ENCODE peak calls at places on chromosomes 12 and 14, in nine cellular contexts. O is heart right ventricle; I is CD8-positive, alpha-beta T cell; R is fibroblast of lung; F is tibial artery; A is A549; V is GM12865; J is astrocyte; W is adrenal gland. Q is an unnamed sample.

GRCh38 chr12:120399531-120399930 is 30.6 kb upstream of the MSI1 start:
- DNase-seq in R (peak), W (no peak), F (no peak), O (no peak), V (peak), J (peak), I (no peak), A (no peak), Q (peak)

GRCh38 chr12:64269161-64269560 is 47.1 kb upstream of the KICS2 start:
- DNase-seq in J (no peak), O (no peak), I (no peak), W (no peak), F (no peak), R (no peak), A (no peak), V (no peak), Q (no peak)

GRCh38 chr12:123363385-123363742 is 1.3 kb downstream of the SBNO1 start:
- DNase-seq in F (no peak), V (peak), A (peak), J (no peak), R (no peak), W (no peak), O (no peak), I (no peak), Q (peak)

GRCh38 chr12:112855375-112855774 is 51.4 kb upstream of the OAS1 start:
- DNase-seq in J (no peak), R (no peak), I (no peak), F (no peak), A (peak), W (no peak), O (no peak), V (no peak), Q (no peak)

GRCh38 chr12:106342397-106343212 is 14.9 kb upstream of the POLR3B start:
- DNase-seq in W (peak), J (peak), F (peak), I (no peak), R (peak), A (peak), V (no peak), O (peak), Q (peak)

GRCh38 chr12:40216516-40217288 is 8.1 kb upstream of the LRRK2 start:
- DNase-seq in F (no peak), R (no peak), W (no peak), J (no peak), I (no peak), V (no peak), O (no peak), A (no peak), Q (no peak)

GRCh38 chr14:38616959-38617358 is 361.1 kb upstream of the CLEC14A start:
- DNase-seq in R (no peak), F (no peak), I (no peak), V (no peak), J (no peak), W (no peak), A (no peak), O (no peak), Q (no peak)

GRCh38 chr14:46499521-46499920 is 152.1 kb downstream of the RPL10L start:
- DNase-seq in J (no peak), V (no peak), W (no peak), R (no peak), F (no peak), A (no peak), O (no peak), I (no peak), Q (no peak)

GRCh38 chr12:75960086-75960910 is 71.3 kb downstream of the PHLDA1 start:
- DNase-seq in O (no peak), J (no peak), A (no peak), R (no peak), V (no peak), F (no peak), I (no peak), W (no peak), Q (no peak)

GRCh38 chr12:110058875-110059615 is 10.7 kb upstream of the C12orf76 start:
- DNase-seq in I (no peak), O (no peak), W (no peak), A (no peak), J (no peak), F (no peak), V (no peak), R (no peak), Q (no peak)
- TF ChIP-seq CTCF in I (no peak), O (no peak), W (no peak), A (no peak), J (no peak), F (no peak), V (no peak), R (no peak), Q (no peak)

GRCh38 chr14:104799657-104800599 is 973 bp upstream of the ZBTB42 start:
- DNase-seq in F (peak), I (peak), W (peak), A (peak), J (peak), R (peak), O (peak), V (peak), Q (peak)
- H3K4me3 ChIP-seq in F (peak), I (peak), W (peak), A (peak), J (peak), R (peak), O (peak), V (peak), Q (peak)

GRCh38 chr14:85447883-85448282 is 82.1 kb upstream of the FLRT2 start:
- DNase-seq in I (no peak), J (no peak), V (no peak), A (no peak), W (no peak), O (no peak), F (no peak), R (no peak), Q (no peak)
- TF ChIP-seq CTCF in I (no peak), J (no peak), V (no peak), A (no peak), W (no peak), O (no peak), F (no peak), R (no peak), Q (no peak)

DNA sequence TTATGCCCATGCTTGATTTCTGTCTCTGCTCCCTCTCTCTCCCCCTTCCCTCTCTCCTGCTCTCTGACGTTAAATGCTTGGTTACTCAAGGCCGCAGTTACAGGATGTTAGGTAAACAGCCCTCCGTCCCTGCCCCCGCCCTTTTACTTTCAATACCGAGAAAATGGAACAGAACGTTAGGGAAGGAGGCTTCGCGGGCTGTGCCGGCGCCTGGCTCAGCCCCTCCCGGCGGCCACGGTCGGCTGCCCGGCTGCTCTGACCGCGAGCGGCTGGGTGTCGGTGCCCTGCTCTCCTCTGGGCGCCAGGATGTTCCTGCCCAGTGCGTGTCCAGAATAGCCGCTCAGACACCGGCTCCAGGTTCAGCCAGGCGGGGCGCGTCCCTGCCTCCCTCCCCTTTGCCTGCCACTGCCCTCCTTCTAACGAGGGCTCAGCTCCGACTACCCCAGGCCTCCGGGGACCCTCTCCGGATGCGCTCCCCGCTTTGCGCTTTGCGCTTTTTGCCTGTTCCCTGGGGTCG is 166.1 kb downstream of the ADCK1 start:
- DNase-seq in J (peak), F (no peak), W (peak), R (peak), I (no peak), A (peak), V (peak), O (no peak), Q (peak)
- H3K4me3 ChIP-seq in J (peak), F (no peak), W (peak), R (peak), I (no peak), A (peak), V (peak), O (peak), Q (peak)

GRCh38 chr12:88931598-88931997 is 351.3 kb upstream of the KITLG start:
- DNase-seq in J (peak), R (peak), I (no peak), F (no peak), V (no peak), W (no peak), O (no peak), A (no peak), Q (no peak)

GRCh38 chr12:88935856-88936255 is 355.6 kb upstream of the KITLG start:
- DNase-seq in W (no peak), A (no peak), R (peak), O (no peak), J (peak), V (no peak), F (no peak), I (no peak), Q (no peak)

GRCh38 chr12:88932457-88932856 is 352.2 kb upstream of the KITLG start:
- DNase-seq in J (no peak), A (no peak), F (no peak), O (no peak), I (no peak), W (no peak), V (no peak), R (no peak), Q (no peak)

DNA sequence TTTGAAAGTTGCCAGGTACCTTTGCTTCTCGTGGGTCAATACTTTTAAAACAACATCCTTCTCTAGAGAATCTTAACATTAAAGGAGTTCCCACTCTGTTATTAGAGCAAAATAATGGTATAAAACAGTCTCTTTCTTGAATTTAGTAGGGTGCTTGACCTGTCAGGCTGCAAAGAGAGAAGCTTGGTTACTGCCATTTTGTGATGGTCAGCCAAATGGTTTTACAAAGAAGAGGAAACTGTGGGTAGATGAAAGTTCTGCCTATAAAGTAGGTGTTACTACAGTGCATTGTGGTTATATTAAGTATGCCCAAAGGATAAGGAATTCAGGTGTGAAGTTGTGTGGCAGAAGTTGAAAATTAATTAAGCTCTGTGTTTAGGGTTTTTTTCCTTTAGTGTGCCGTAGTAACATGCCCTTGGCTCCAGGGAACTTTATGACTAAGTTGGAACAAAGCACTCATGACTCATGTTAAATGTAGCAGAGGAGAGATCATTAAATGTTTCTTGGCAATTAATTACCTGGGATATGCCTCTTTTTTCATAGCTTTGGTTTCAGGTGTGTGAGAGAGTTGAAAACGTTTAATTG is 354.0 kb upstream of the KITLG start:
- DNase-seq in O (no peak), V (no peak), W (no peak), F (no peak), R (peak), J (peak), A (no peak), I (no peak), Q (peak)
- TF ChIP-seq CTCF in O (no peak), V (no peak), W (no peak), F (no peak), R (no peak), J (no peak), A (no peak), I (no peak), Q (no peak)

GRCh38 chr14:68523326-68523610 is 269.6 kb downstream of the ZFP36L1 start:
- DNase-seq in A (no peak), V (no peak), I (no peak), R (no peak), J (no peak), W (no peak), F (no peak), O (no peak), Q (peak)

GRCh38 chr14:68521557-68521901 is 271.3 kb downstream of the ZFP36L1 start:
- DNase-seq in O (no peak), W (no peak), I (no peak), J (no peak), A (no peak), R (no peak), V (no peak), F (no peak), Q (no peak)

GRCh38 chr14:68522510-68523325 is 270.1 kb downstream of the ZFP36L1 start:
- DNase-seq in F (no peak), O (no peak), J (no peak), R (no peak), I (no peak), A (no peak), V (no peak), W (no peak), Q (peak)

GRCh38 chr14:68520637-68521556 is 272.0 kb downstream of the ZFP36L1 start:
- DNase-seq in V (no peak), F (no peak), A (peak), W (no peak), J (no peak), I (no peak), R (peak), O (no peak), Q (no peak)

DNA sequence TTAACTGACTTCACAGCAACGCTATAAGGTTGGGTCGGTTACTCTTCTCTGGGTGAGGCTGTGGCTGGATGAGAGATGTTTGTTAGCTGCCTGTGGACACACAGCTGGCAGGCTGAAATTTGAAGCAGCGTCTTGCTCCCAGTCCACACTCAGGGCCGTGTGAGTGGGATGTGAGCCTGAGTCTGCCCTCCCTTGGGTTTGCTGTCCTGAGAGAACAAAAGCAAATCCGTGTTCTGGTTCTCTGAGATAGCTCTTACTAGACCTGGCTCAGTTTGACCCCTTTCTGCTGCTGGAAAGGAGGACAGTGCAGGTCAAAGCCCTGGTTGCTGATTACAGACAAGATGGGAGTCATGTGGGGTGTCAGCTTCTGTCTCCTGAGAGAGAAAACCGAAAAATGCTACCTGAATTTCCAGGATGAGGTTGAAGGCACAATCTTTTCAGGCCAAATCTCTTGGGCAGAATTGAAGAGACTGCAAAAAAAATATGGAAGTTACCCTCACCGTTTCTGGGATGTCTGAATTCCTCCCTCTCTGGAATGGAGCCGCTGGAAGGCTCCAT is 270.8 kb downstream of the ZFP36L1 start:
- DNase-seq in F (no peak), I (no peak), A (no peak), V (no peak), W (no peak), R (no peak), J (no peak), O (no peak), Q (no peak)
- H3K4me3 ChIP-seq in F (no peak), I (no peak), A (no peak), V (no peak), W (no peak), R (no peak), J (no peak), O (no peak), Q (no peak)

GRCh38 chr12:100993916-100994315 is 199.3 kb downstream of the ANO4 start:
- DNase-seq in O (no peak), F (no peak), V (no peak), A (no peak), R (no peak), W (no peak), J (no peak), I (no peak), Q (no peak)
- TF ChIP-seq CTCF in O (no peak), F (no peak), V (no peak), A (no peak), R (no peak), W (no peak), J (no peak), I (no peak), Q (peak)

DNA sequence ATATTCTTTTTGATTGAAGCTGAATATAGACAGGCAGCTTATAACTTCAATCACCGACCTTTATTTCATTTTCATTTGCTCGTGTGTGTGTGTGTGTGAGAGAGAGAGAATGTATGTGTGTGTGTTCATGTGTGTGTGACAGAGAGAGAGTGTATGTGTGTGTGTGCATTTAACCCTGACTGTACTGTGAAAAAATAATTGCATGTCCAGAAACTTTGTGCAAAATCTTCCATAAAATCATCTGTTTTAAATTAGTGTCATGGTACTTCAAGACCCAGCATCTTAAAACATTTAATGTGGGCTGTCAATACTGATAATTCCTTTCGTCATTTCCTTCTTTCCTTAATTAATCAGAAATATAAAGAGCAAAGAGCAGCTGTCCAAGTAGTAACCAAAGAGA is 1.6 kb downstream of the DCN start:
- DNase-seq in W (no peak), R (peak), O (no peak), F (no peak), I (no peak), V (no peak), J (peak), A (no peak), Q (peak)
- H3K4me3 ChIP-seq in W (peak), R (peak), O (peak), F (peak), I (no peak), V (no peak), J (peak), A (no peak), Q (peak)

GRCh38 chr12:50828121-50828520 is 14.6 kb upstream of the TMPRSS12 start:
- DNase-seq in A (no peak), I (no peak), O (no peak), J (no peak), R (no peak), F (no peak), V (no peak), W (no peak), Q (no peak)

GRCh38 chr12:50820177-50820576 is 22.5 kb upstream of the TMPRSS12 start:
- DNase-seq in A (no peak), I (no peak), V (no peak), J (no peak), W (no peak), R (no peak), O (no peak), F (no peak), Q (no peak)

GRCh38 chr12:50822082-50822481 is 20.6 kb upstream of the TMPRSS12 start:
- DNase-seq in F (no peak), A (no peak), J (no peak), O (no peak), W (no peak), V (no peak), R (no peak), I (no peak), Q (no peak)

GRCh38 chr12:50824914-50825313 is 17.8 kb upstream of the TMPRSS12 start:
- DNase-seq in O (no peak), F (no peak), R (no peak), V (no peak), I (no peak), W (no peak), A (no peak), J (no peak), Q (no peak)

GRCh38 chr12:50825372-50825838 is 17.3 kb upstream of the TMPRSS12 start:
- DNase-seq in J (peak), R (peak), A (peak), W (peak), I (no peak), V (peak), O (no peak), F (no peak), Q (peak)
- TF ChIP-seq CTCF in J (peak), R (peak), A (peak), W (peak), I (peak), V (peak), O (peak), F (peak), Q (peak)